ENCODE peak calls at places on chromosomes 11 and 22, in seven cellular contexts. T, C, R, Q, P, X and D are unnamed samples.

GRCh38 chr22:21632237-21632895 is at the start of gene CCDC116:
- DNase-seq in X (peak), Q (no peak), P (no peak), R (peak), T (no peak), C (peak), D (no peak)

GRCh38 chr11:123407124-123407995 is 22.7 kb upstream of the GRAMD1B start:
- DNase-seq in Q (peak), P (peak), T (no peak), X (no peak), C (peak), R (peak), D (peak)

GRCh38 chr11:12377824-12378593 is 638 bp downstream of the PARVA start:
- DNase-seq in C (no peak), X (no peak), R (peak), T (peak), P (no peak), Q (peak), D (no peak)

GRCh38 chr11:20015101-20015500 is 145.2 kb downstream of the DBX1 start:
- DNase-seq in X (no peak), Q (no peak), P (no peak), C (no peak), T (no peak), R (no peak), D (no peak)

GRCh38 chr11:82494988-82495432 is 238.7 kb downstream of the FAM181B start:
- DNase-seq in C (peak), Q (no peak), P (no peak), R (no peak), X (no peak), T (no peak), D (no peak)

GRCh38 chr11:68018730-68019190 is 8.6 kb downstream of the ALDH3B1 start:
- DNase-seq in X (no peak), P (no peak), C (no peak), T (no peak), R (no peak), Q (no peak), D (no peak)

GRCh38 chr11:120136356-120136755 is 1.6 kb downstream of the TRIM29 start:
- DNase-seq in C (no peak), X (no peak), T (no peak), Q (no peak), R (no peak), P (no peak), D (no peak)

GRCh38 chr11:11845551-11845950 is 3.8 kb downstream of the USP47 start:
- DNase-seq in X (no peak), R (no peak), C (no peak), Q (no peak), T (no peak), P (no peak), D (no peak)

GRCh38 chr22:27990451-27990840 is 71.4 kb upstream of the PITPNB start:
- DNase-seq in X (no peak), T (peak), R (no peak), Q (no peak), C (no peak), P (no peak), D (no peak)

GRCh38 chr22:29883831-29884139 is 811 bp downstream of the MTMR3 start:
- DNase-seq in R (no peak), C (no peak), X (no peak), T (no peak), Q (no peak), P (no peak), D (no peak)

GRCh38 chr11:133408402-133408801 is 123.9 kb downstream of the OPCML start:
- DNase-seq in R (no peak), P (no peak), T (no peak), C (no peak), Q (no peak), X (no peak), D (no peak)

GRCh38 chr11:33732176-33732575 is 4.0 kb downstream of the CD59 start:
- DNase-seq in P (no peak), Q (no peak), X (no peak), R (no peak), T (no peak), C (peak), D (no peak)

GRCh38 chr22:42947211-42947990 is 67.5 kb downstream of the PACSIN2 start:
- DNase-seq in T (no peak), C (no peak), P (no peak), Q (peak), X (no peak), R (no peak), D (no peak)

GRCh38 chr22:50713008-50713385 is 25.0 kb upstream of the ACR start:
- DNase-seq in X (peak), T (peak), C (no peak), Q (peak), P (no peak), R (no peak), D (no peak)

GRCh38 chr11:102810943-102811528 is 13.1 kb upstream of the MMP1 start:
- DNase-seq in P (no peak), X (no peak), Q (no peak), C (peak), T (no peak), R (no peak), D (no peak)